ENCODE peak calls at places on chromosomes 16 and 17, in five cellular contexts. K is GM10248, E is fibroblast of mammary gland, H is astrocyte of the spinal cord, D is spleen. J is an unnamed sample.

GRCh38 chr16:64629622-64630021 is 492.2 kb downstream of the CDH11 start:
- DNase-seq in K (no peak), H (peak; percentile 32), E (peak; percentile 50), D (no peak), J (no peak)

GRCh38 chr16:83606486-83607030 is 201.2 kb upstream of the HSBP1 start:
- DNase-seq in K (no peak), H (no peak), D (no peak), E (no peak), J (no peak)

GRCh38 chr17:47959825-47960655 is 2.4 kb upstream of the PRR15L start:
- DNase-seq in E (no peak), D (no peak), K (no peak), H (no peak), J (no peak)

GRCh38 chr17:82014432-82014831 is 8.2 kb downstream of the CENPX start:
- DNase-seq in K (no peak), H (no peak), E (no peak), D (no peak), J (no peak)

GRCh38 chr16:84190731-84191388 is at the start of gene ADAD2:
- DNase-seq in E (no peak), D (no peak), H (no peak), K (no peak), J (no peak)

GRCh38 chr17:21676281-21677111 is 15.8 kb upstream of the KCNJ18 start:
- DNase-seq in E (no peak), D (peak; percentile 79), K (no peak), H (no peak), J (no peak)

GRCh38 chr17:58665946-58666857 is 25.6 kb downstream of the TEX14 start:
- DNase-seq in D (no peak), H (no peak), E (no peak), K (no peak), J (no peak)

GRCh38 chr17:75242461-75243042 is 18.9 kb downstream of the GGA3 start:
- DNase-seq in D (peak; percentile 84), K (peak; percentile 62), E (no peak), H (no peak), J (peak; percentile 50)

GRCh38 chr16:84509032-84509950 is 4.8 kb upstream of the MEAK7 start:
- DNase-seq in H (no peak), E (no peak), D (no peak), K (no peak), J (no peak)

GRCh38 chr16:9372934-9373890 is 281.8 kb downstream of the HAPSTR1 start:
- DNase-seq in D (no peak), E (no peak), H (no peak), K (no peak), J (no peak)

GRCh38 chr17:58005728-58006562 is 1.1 kb downstream of the SRSF1 start:
- DNase-seq in D (no peak), E (no peak), K (no peak), H (no peak), J (no peak)

GRCh38 chr16:57938936-57939871 is 31.7 kb downstream of the CNGB1 start:
- DNase-seq in H (peak; percentile 57), D (peak; percentile 81), K (no peak), E (peak; percentile 66), J (no peak)

GRCh38 chr17:29145289-29146058 is 34.7 kb downstream of the MYO18A start:
- DNase-seq in D (peak; percentile 86), K (peak; percentile 72), H (peak; percentile 76), E (peak; percentile 84), J (peak; percentile 74)

GRCh38 chr17:17749921-17750320 is 68.7 kb downstream of the RAI1 start:
- DNase-seq in K (peak; percentile 70), E (peak; percentile 49), H (peak; percentile 35), D (no peak), J (peak; percentile 77)

GRCh38 chr17:33642002-33642401 is 348.9 kb upstream of the ASIC2 start:
- DNase-seq in K (no peak), D (no peak), E (no peak), H (no peak), J (peak; percentile 7)

DNA sequence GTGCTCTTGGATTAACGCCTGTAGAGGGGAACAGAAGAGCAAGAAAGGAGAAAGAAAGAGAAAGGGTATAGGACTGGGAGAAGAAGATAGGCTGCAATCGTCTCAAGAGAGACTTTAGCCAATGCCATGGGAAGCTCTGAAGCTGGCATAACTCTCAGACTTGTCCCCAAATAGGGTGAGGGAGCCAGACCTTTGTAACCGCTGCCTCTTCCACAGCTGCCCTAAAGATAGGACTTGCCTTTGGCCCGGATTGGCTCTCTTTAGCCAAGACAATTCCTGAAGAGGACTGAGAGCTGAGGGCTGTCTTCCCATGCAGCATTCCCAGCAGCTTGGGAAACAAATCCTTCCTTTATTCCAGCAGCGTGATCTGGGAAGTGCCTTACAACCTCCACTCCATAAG is 20.8 kb upstream of the MMD start:
- DNase-seq in K (no peak), D (no peak), H (no peak), E (no peak), J (no peak)
- TF ChIP-seq CTCF in K (no peak), D (no peak), H (no peak), E (no peak), J (no peak)

GRCh38 chr16:85553436-85554113 is 59.5 kb upstream of the GSE1 start:
- DNase-seq in D (peak; percentile 93), K (peak; percentile 80), H (peak; percentile 43), E (peak; percentile 50), J (peak; percentile 91)
- TF ChIP-seq CTCF in D (no peak), K (peak; percentile 43), H (peak; percentile 22), E (no peak), J (peak; percentile 13)

DNA sequence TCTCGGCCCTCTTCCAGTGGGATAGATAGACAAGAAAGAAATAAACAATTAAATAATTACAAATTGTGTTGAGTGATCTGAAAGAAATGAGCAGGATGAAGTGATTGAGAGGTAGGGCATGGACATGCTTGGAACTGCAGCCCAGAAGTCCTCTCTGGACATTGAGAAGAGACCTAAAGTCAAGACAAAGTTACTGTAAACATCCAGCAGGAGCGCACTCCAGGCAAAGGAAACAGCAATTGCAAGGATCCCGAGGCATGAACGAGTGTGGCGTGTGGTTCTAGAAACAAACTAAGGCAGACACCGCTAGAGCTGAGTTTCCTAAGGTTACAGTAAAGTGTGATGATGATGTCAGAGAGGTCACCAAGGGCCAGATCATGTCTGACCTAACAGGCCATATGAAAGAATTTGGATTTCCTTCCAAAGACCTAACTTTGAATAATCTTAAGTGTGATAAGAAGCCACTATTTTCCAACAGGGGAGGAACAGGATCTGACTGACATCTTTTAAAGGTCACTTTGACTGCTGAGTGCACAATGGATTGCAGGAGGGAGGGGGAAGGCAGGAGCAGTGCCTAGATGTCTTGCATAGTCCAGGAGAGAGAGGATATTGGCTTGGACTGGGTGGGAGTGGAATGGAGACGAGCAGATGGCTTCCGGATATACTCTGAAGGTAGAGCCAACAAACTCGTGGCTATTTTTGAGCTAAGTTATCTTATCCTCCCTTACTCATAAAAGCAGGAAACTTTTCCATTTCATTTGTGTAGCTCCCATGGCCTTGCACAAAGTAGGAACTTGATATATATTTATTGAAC is 19.0 kb downstream of the ABCC12 start:
- DNase-seq in D (no peak), E (no peak), K (no peak), H (no peak), J (no peak)
- TF ChIP-seq CTCF in D (no peak), E (no peak), K (no peak), H (no peak), J (no peak)

GRCh38 chr16:2854700-2855309 is 3.2 kb downstream of the PRSS22 start:
- DNase-seq in E (peak; percentile 30), D (peak; percentile 7), K (peak; percentile 19), H (no peak), J (peak; percentile 35)
- TF ChIP-seq CTCF in E (peak; percentile 68), D (no peak), K (peak; percentile 19), H (peak; percentile 47), J (no peak)

DNA sequence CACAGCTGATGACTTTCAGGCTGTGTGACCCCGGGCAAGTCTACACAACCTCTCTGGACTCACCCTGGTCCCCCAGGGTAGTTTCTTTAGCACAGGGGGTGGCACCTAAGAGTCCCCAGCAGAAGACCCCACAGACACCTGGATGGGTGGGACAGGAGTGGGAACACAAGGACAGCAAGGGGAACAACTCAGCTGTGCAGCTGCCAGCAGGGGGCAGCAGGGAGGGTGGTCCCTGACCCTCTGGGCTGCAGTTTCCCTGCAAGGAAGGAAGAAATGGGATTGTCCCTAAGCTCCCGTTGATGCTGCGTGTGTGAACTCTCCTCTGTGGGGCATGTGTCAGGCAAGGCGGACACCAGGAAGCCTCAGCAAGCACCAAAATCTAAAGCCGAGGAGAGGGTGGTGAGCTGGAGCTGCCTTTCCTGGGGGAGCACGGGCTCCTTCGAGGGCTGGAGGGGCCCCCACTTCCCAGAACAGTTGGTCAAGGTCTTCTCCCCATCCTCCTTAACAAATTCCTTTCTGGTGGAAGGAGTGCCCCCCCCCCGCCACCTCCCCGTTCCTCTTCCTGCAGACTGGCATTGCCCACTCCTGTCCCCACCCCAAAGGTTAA is 24.1 kb upstream of the CDH5 start:
- DNase-seq in K (peak; percentile 59), E (peak; percentile 16), H (no peak), D (peak; percentile 67), J (peak; percentile 42)
- TF ChIP-seq CTCF in K (peak; percentile 60), E (peak; percentile 74), H (peak; percentile 86), D (peak; percentile 19), J (peak; percentile 77)

GRCh38 chr16:70254095-70254964 is 2.6 kb upstream of the EXOSC6 start:
- DNase-seq in E (peak; percentile 18), H (peak; percentile 18), K (no peak), D (no peak), J (no peak)
- TF ChIP-seq CTCF in E (no peak), H (no peak), K (no peak), D (no peak), J (no peak)